ENCODE peak calls at places on chromosome 16, in ten cellular contexts. S is ovary, Z is astrocyte of the cerebellum, K is BJ, T is A549, N is OCI-LY7, D is foreskin fibroblast, O is right lobe of liver, Y is fibroblast of the aortic adventitia, H is fibroblast of mammary gland. J is an unnamed sample.
A peak's percentile ranks its signal among the peaks of the same experiment; 100 is the strongest.

GRCh38 chr16:86866986-86867722 is 288.8 kb downstream of the FOXL1 start:
- DNase-seq in O (no peak), S (no peak), T (no peak), Z (no peak), K (no peak), Y (no peak), H (no peak), N (no peak), D (no peak), J (no peak)

GRCh38 chr16:19898924-19899604 is 14.4 kb upstream of the GPRC5B start:
- DNase-seq in S (no peak), D (peak; percentile 73), T (peak; percentile 66), Y (peak; percentile 65), Z (peak; percentile 38), N (peak; percentile 45), O (peak; percentile 50), K (no peak), H (peak; percentile 63), J (peak; percentile 56)

GRCh38 chr16:75258807-75259141 is 7.3 kb upstream of the BCAR1 start:
- DNase-seq in N (no peak), K (no peak), H (no peak), T (no peak), D (no peak), Z (no peak), O (no peak), Y (no peak), S (no peak), J (no peak)

GRCh38 chr16:70809392-70810060 is 8.6 kb upstream of the VAC14 start:
- DNase-seq in S (no peak), H (no peak), K (no peak), T (no peak), N (no peak), D (no peak), Z (no peak), Y (no peak), O (no peak), J (no peak)

GRCh38 chr16:2897110-2897509 is 14.1 kb downstream of the FLYWCH2 start:
- DNase-seq in H (peak; percentile 39), S (no peak), Y (no peak), N (peak; percentile 63), T (no peak), D (no peak), Z (no peak), O (no peak), K (no peak), J (no peak)

GRCh38 chr16:20704281-20704680 is 6.8 kb upstream of the ACSM1 start:
- DNase-seq in Y (no peak), H (no peak), T (no peak), K (no peak), Z (no peak), O (no peak), N (no peak), D (no peak), S (no peak), J (peak; percentile 59)

GRCh38 chr16:49398761-49399160 is 25.2 kb downstream of the C16orf78 start:
- DNase-seq in Z (no peak), Y (no peak), T (no peak), O (no peak), K (no peak), N (no peak), S (no peak), H (no peak), D (no peak), J (no peak)

GRCh38 chr16:86718118-86718517 is 139.8 kb downstream of the FOXL1 start:
- DNase-seq in K (no peak), Y (no peak), H (no peak), Z (no peak), N (no peak), D (no peak), T (peak; percentile 4), S (no peak), O (no peak), J (no peak)

GRCh38 chr16:72637306-72637705 is 410.6 kb downstream of the ZFHX3 start:
- DNase-seq in K (peak; percentile 5), D (peak; percentile 87), S (no peak), Y (peak; percentile 85), H (peak; percentile 85), T (peak; percentile 25), Z (peak; percentile 29), O (no peak), N (no peak), J (peak; percentile 96)

GRCh38 chr16:82990155-82990554 is 363.4 kb downstream of the CDH13 start:
- DNase-seq in N (no peak), T (no peak), D (peak; percentile 67), Z (no peak), Y (peak; percentile 68), K (no peak), H (peak; percentile 57), S (no peak), O (no peak), J (peak; percentile 14)

GRCh38 chr16:57526498-57526897 is 9.9 kb downstream of the CCDC102A start:
- DNase-seq in T (no peak), D (no peak), Z (no peak), S (no peak), H (no peak), K (no peak), N (no peak), Y (no peak), O (no peak), J (no peak)

GRCh38 chr16:86805210-86805609 is 226.9 kb downstream of the FOXL1 start:
- DNase-seq in K (no peak), N (no peak), H (no peak), D (no peak), Y (no peak), S (no peak), Z (no peak), T (no peak), O (no peak), J (no peak)

GRCh38 chr16:52580488-52580887 is 33.5 kb upstream of the TOX3 start:
- DNase-seq in K (no peak), H (no peak), D (no peak), T (no peak), S (no peak), Y (no peak), N (no peak), O (no peak), Z (no peak), J (no peak)
- TF ChIP-seq CTCF in K (no peak), H (no peak), D (no peak), T (no peak), S (no peak), Y (no peak), N (no peak), O (no peak), Z (no peak), J (no peak)

DNA sequence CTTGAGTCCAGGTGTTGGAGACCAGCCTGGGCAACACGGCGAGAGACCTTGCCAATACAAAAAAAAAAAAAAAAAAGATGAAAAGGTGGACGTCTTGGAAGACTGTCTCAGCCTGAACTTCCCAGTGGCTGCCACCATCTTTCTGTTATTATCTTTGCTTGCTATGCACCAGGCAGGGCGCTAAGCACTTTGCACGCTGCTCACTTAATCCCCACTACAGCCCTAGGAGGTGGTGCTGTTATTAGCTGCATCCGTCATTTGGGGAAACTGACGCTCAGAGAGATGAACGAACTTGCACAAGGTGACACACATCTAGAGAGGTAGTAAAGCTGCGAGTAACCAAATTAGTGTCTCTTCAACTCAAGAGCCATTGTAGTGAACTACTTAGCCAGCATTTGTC is 708 bp upstream of the CPPED1 start:
- DNase-seq in N (no peak), O (no peak), Y (no peak), K (no peak), T (no peak), D (no peak), Z (no peak), S (no peak), H (no peak), J (no peak)
- H3K4me3 ChIP-seq in N (peak overlapping the region; percentile 86), O (no peak overlapping the region), Y (peak overlapping the region; percentile 33), K (no peak overlapping the region), T (peak overlapping the region; percentile 71), D (peak overlapping the region; percentile 63), Z (peak overlapping the region; percentile 63), S (peak overlapping the region; percentile 63), H (peak overlapping the region; percentile 92), J (no peak overlapping the region)

GRCh38 chr16:1773703-1774455 is 945 bp upstream of the MRPS34 start:
- DNase-seq in D (peak; percentile 61), O (peak; percentile 77), K (no peak), H (peak; percentile 42), Y (peak; percentile 49), S (no peak), T (no peak), Z (no peak), N (peak; percentile 50), J (peak; percentile 52)
- TF ChIP-seq CTCF in D (no peak), O (no peak), K (no peak), H (no peak), Y (no peak), S (no peak), T (no peak), Z (no peak), N (no peak), J (no peak)

GRCh38 chr16:4318171-4318910 is 2.5 kb downstream of the GLIS2 start:
- DNase-seq in T (no peak), K (no peak), Z (no peak), D (no peak), O (no peak), S (peak; percentile 70), H (no peak), Y (peak; percentile 63), N (no peak), J (no peak)
- H3K4me3 ChIP-seq in T (peak overlapping the region; percentile 87), K (peak overlapping the region; percentile 91), Z (peak overlapping the region; percentile 75), D (peak overlapping the region; percentile 81), O (no peak overlapping the region), S (no peak overlapping the region), H (no peak overlapping the region), Y (peak overlapping the region; percentile 86), N (no peak overlapping the region), J (peak overlapping the region; percentile 85)